ENCODE peak calls at places on chromosomes 12 and 14, in ten cellular contexts. I is NCI-H2029 treated with DMSO at 0.1 percent for 48 hours; M is CD14-positive monocyte; T is T-cell; C is HEK293T; K is AG10803; L is M059J; V is astrocyte of the spinal cord; U is CD8-positive, alpha-beta memory T cell; G is BE2C. J is an unnamed sample.

GRCh38 chr14:64405295-64405694 is 17.1 kb downstream of the MTHFD1 start:
- DNase-seq in I (no peak), M (no peak), T (no peak), C (no peak), K (no peak), L (no peak), V (no peak), U (no peak), G (no peak), J (no peak)

GRCh38 chr12:31989987-31990386 is 30.8 kb downstream of the RESF1 start:
- DNase-seq in I (no peak), M (no peak), T (no peak), C (no peak), K (no peak), L (no peak), V (peak), U (no peak), G (no peak), J (peak)

GRCh38 chr12:98592825-98593322 is 612 bp upstream of the SLC25A3 start:
- DNase-seq in I (peak), M (no peak), T (no peak), C (no peak), K (no peak), L (no peak), V (no peak), U (no peak), G (no peak), J (peak)

GRCh38 chr12:53251477-53252348 is 16.4 kb upstream of the ESPL1 start:
- DNase-seq in I (peak), M (peak), T (peak), C (peak), K (peak), L (peak), V (peak), U (peak), G (peak), J (peak)

GRCh38 chr12:121181181-121181580 is 28.7 kb upstream of the P2RX4 start:
- DNase-seq in I (no peak), M (no peak), T (no peak), C (no peak), K (peak), L (no peak), V (no peak), U (no peak), G (no peak), J (no peak)

GRCh38 chr14:56351861-56352260 is 227.7 kb upstream of the TMEM260 start:
- DNase-seq in I (no peak), M (no peak), T (no peak), C (no peak), K (peak), L (peak), V (peak), U (no peak), G (no peak), J (peak)

GRCh38 chr12:114682101-114682919 is 1.7 kb downstream of the TBX3 start:
- DNase-seq in I (no peak), M (no peak), T (no peak), C (no peak), K (no peak), L (no peak), V (no peak), U (no peak), G (no peak), J (no peak)

GRCh38 chr12:663293-663871 is at the start of gene NINJ2:
- DNase-seq in I (no peak), M (no peak), T (no peak), C (no peak), K (peak), L (no peak), V (no peak), U (no peak), G (no peak), J (no peak)

GRCh38 chr12:120760349-120761245 is 35.0 kb downstream of the ACADS start:
- DNase-seq in I (no peak), M (no peak), T (peak), C (no peak), K (no peak), L (no peak), V (no peak), U (no peak), G (no peak), J (no peak)

GRCh38 chr12:112906712-112907414 is at the start of gene OAS1:
- DNase-seq in I (peak), M (peak), T (peak), C (no peak), K (peak), L (peak), V (peak), U (peak), G (peak), J (peak)

GRCh38 chr12:123713398-123714301 is 1.5 kb downstream of the ATP6V0A2 start:
- DNase-seq in I (peak), M (no peak), T (no peak), C (no peak), K (peak), L (no peak), V (no peak), U (no peak), G (no peak), J (no peak)

GRCh38 chr12:80053048-80053790 is 46.1 kb upstream of the OTOGL start:
- DNase-seq in I (no peak), M (no peak), T (no peak), C (no peak), K (peak), L (peak), V (peak), U (no peak), G (no peak), J (no peak)

GRCh38 chr14:50000215-50001145 is 107.6 kb downstream of the ARF6 start:
- DNase-seq in I (no peak), M (peak), T (peak), C (peak), K (peak), L (peak), V (peak), U (peak), G (peak), J (peak)

J was measured in RWPE1.